ENCODE peak calls at places on chromosomes 11 and 22, in eight cellular contexts. K is naive thymus-derived CD4-positive, alpha-beta T cell; X is pancreas; A is mesendoderm; W is HS-27A; L is mucosa of gallbladder; V is putamen; C is NCI-H1105. Y is an unnamed sample.
A peak's percentile ranks its signal among the peaks of the same experiment; 100 is the strongest.

GRCh38 chr11:83092488-83093384 is 21.0 kb upstream of the RAB30 start:
- DNase-seq in V (no peak), A (no peak), L (peak; percentile 66), K (no peak), W (no peak), C (no peak), X (peak; percentile 78), Y (peak; percentile 81)

GRCh38 chr11:47571895-47572294 is 6.5 kb downstream of the PTPMT1 start:
- DNase-seq in W (no peak), L (no peak), A (no peak), X (no peak), V (no peak), C (no peak), K (no peak), Y (no peak)

GRCh38 chr11:112024178-112024777 is 930 bp upstream of the DLAT start:
- DNase-seq in W (no peak), L (no peak), C (no peak), V (no peak), X (no peak), A (peak; percentile 47), K (peak; percentile 31), Y (no peak)

GRCh38 chr11:124481365-124482323 is 36.1 kb upstream of the OR8B8 start:
- DNase-seq in L (no peak), K (no peak), W (no peak), A (peak; percentile 83), C (peak; percentile 40), V (peak; percentile 53), X (no peak), Y (no peak)

GRCh38 chr22:33975841-33976240 is 55.6 kb upstream of the LARGE1 start:
- DNase-seq in X (no peak), C (no peak), K (no peak), A (peak; percentile 65), L (no peak), V (no peak), W (no peak), Y (no peak)

GRCh38 chr11:43825217-43825816 is 55.3 kb upstream of the ALKBH3 start:
- DNase-seq in C (peak; percentile 2), X (peak; percentile 19), A (peak; percentile 41), W (no peak), K (no peak), V (no peak), L (no peak), Y (no peak)

GRCh38 chr11:8096575-8096974 is 15.6 kb downstream of the TUB start:
- DNase-seq in W (no peak), L (no peak), X (no peak), V (no peak), C (no peak), A (no peak), K (no peak), Y (no peak)

GRCh38 chr11:93028959-93029536 is 59.6 kb downstream of the MTNR1B start:
- DNase-seq in X (no peak), W (no peak), A (no peak), K (no peak), C (no peak), L (no peak), V (no peak), Y (no peak)

GRCh38 chr11:102757823-102758549 is 22.4 kb downstream of the MMP10 start:
- DNase-seq in L (no peak), A (no peak), X (no peak), K (no peak), W (no peak), V (no peak), C (no peak), Y (no peak)

GRCh38 chr11:130426223-130427048 is 2.0 kb downstream of the ADAMTS8 start:
- DNase-seq in K (no peak), X (no peak), C (peak; percentile 74), A (no peak), W (no peak), V (peak; percentile 63), L (no peak), Y (peak; percentile 61)

GRCh38 chr11:3231550-3231850 is 717 bp downstream of the MRGPRE start:
- DNase-seq in X (no peak), V (no peak), W (no peak), L (no peak), A (no peak), K (no peak), C (no peak), Y (no peak)

GRCh38 chr22:39205344-39206021 is 39.3 kb downstream of the PDGFB start:
- DNase-seq in V (no peak), C (no peak), W (peak; percentile 60), X (no peak), K (no peak), L (no peak), A (peak; percentile 53), Y (no peak)

GRCh38 chr11:431921-432320 is 9.9 kb downstream of the ANO9 start:
- DNase-seq in K (no peak), V (no peak), A (no peak), W (no peak), L (no peak), X (no peak), C (no peak), Y (no peak)

GRCh38 chr11:65771589-65772112 is 9.1 kb downstream of the AP5B1 start:
- DNase-seq in L (no peak), K (no peak), W (no peak), X (no peak), C (no peak), A (no peak), V (no peak), Y (no peak)

GRCh38 chr11:29268733-29269132 is 748.1 kb downstream of the KCNA4 start:
- DNase-seq in X (no peak), W (no peak), A (no peak), K (no peak), C (no peak), V (no peak), L (no peak), Y (no peak)

GRCh38 chr11:122910775-122911174 is 28.2 kb downstream of the JHY start:
- DNase-seq in L (no peak), K (no peak), W (no peak), A (peak; percentile 36), X (no peak), C (peak; percentile 35), V (no peak), Y (no peak)

Y was measured in left lobe of liver.